ENCODE peak calls at places on chromosomes 7 and 10, in seven cellular contexts. One of them, this sample, is unnamed.
A peak's percentile ranks its signal among the peaks of the same experiment; 100 is the strongest.

GRCh38 chr10:114024876-114025609 is 18.6 kb upstream of the ADRB1 start:
- DNase-seq in thoracic aorta: no peak
- DNase-seq in right cardiac atrium: no peak
- DNase-seq in CD4-positive, CD25-positive, alpha-beta regulatory T cell: no peak
- DNase-seq in lower lobe of right lung: no peak
- DNase-seq in small intestine: peak; percentile 20
- DNase-seq in CD4-positive, alpha-beta memory T cell: peak; percentile 64
- DNase-seq in this sample: no peak

GRCh38 chr10:554182-554848 is 135.2 kb downstream of the DIP2C start:
- DNase-seq in thoracic aorta: no peak
- DNase-seq in right cardiac atrium: no peak
- DNase-seq in CD4-positive, CD25-positive, alpha-beta regulatory T cell: no peak
- DNase-seq in lower lobe of right lung: no peak
- DNase-seq in small intestine: no peak
- DNase-seq in CD4-positive, alpha-beta memory T cell: no peak
- DNase-seq in this sample: peak; percentile 25

GRCh38 chr10:16314259-16314658 is 122.6 kb upstream of the PTER start:
- DNase-seq in thoracic aorta: no peak
- DNase-seq in right cardiac atrium: no peak
- DNase-seq in CD4-positive, CD25-positive, alpha-beta regulatory T cell: no peak
- DNase-seq in lower lobe of right lung: no peak
- DNase-seq in small intestine: peak; percentile 2
- DNase-seq in CD4-positive, alpha-beta memory T cell: no peak
- DNase-seq in this sample: peak; percentile 47

GRCh38 chr10:84177541-84178386 is 4.2 kb downstream of the GPR15LG start:
- DNase-seq in thoracic aorta: no peak
- DNase-seq in right cardiac atrium: peak; percentile 75
- DNase-seq in CD4-positive, CD25-positive, alpha-beta regulatory T cell: no peak
- DNase-seq in lower lobe of right lung: no peak
- DNase-seq in small intestine: peak; percentile 27
- DNase-seq in CD4-positive, alpha-beta memory T cell: peak; percentile 68
- DNase-seq in this sample: peak; percentile 49

GRCh38 chr10:89042547-89042946 is 51.9 kb downstream of the FAS start:
- DNase-seq in thoracic aorta: no peak
- DNase-seq in right cardiac atrium: no peak
- DNase-seq in CD4-positive, CD25-positive, alpha-beta regulatory T cell: no peak
- DNase-seq in lower lobe of right lung: no peak
- DNase-seq in small intestine: peak; percentile 68
- DNase-seq in CD4-positive, alpha-beta memory T cell: no peak
- DNase-seq in this sample: no peak

GRCh38 chr7:35700865-35701264 is 5.9 kb upstream of the HERPUD2 start:
- DNase-seq in thoracic aorta: no peak
- DNase-seq in right cardiac atrium: no peak
- DNase-seq in CD4-positive, CD25-positive, alpha-beta regulatory T cell: no peak
- DNase-seq in lower lobe of right lung: no peak
- DNase-seq in small intestine: no peak
- DNase-seq in CD4-positive, alpha-beta memory T cell: no peak
- DNase-seq in this sample: no peak

GRCh38 chr7:117219485-117219884 is 103.4 kb downstream of the WNT2 start:
- DNase-seq in thoracic aorta: no peak
- DNase-seq in right cardiac atrium: no peak
- DNase-seq in CD4-positive, CD25-positive, alpha-beta regulatory T cell: no peak
- DNase-seq in lower lobe of right lung: no peak
- DNase-seq in small intestine: no peak
- DNase-seq in CD4-positive, alpha-beta memory T cell: no peak
- DNase-seq in this sample: no peak

GRCh38 chr7:144824360-144824759 is 11.5 kb downstream of the TPK1 start:
- DNase-seq in thoracic aorta: no peak
- DNase-seq in right cardiac atrium: no peak
- DNase-seq in CD4-positive, CD25-positive, alpha-beta regulatory T cell: no peak
- DNase-seq in lower lobe of right lung: no peak
- DNase-seq in small intestine: no peak
- DNase-seq in CD4-positive, alpha-beta memory T cell: no peak
- DNase-seq in this sample: no peak

GRCh38 chr10:101397140-101397539 is 43.2 kb downstream of the BTRC start:
- DNase-seq in thoracic aorta: peak; percentile 13
- DNase-seq in right cardiac atrium: no peak
- DNase-seq in CD4-positive, CD25-positive, alpha-beta regulatory T cell: peak; percentile 11
- DNase-seq in lower lobe of right lung: no peak
- DNase-seq in small intestine: peak; percentile 10
- DNase-seq in CD4-positive, alpha-beta memory T cell: peak; percentile 78
- DNase-seq in this sample: no peak

GRCh38 chr10:99966306-99966705 is 43.4 kb downstream of the DNMBP start:
- DNase-seq in thoracic aorta: no peak
- DNase-seq in right cardiac atrium: no peak
- DNase-seq in CD4-positive, CD25-positive, alpha-beta regulatory T cell: no peak
- DNase-seq in lower lobe of right lung: no peak
- DNase-seq in small intestine: peak; percentile 74
- DNase-seq in CD4-positive, alpha-beta memory T cell: no peak
- DNase-seq in this sample: no peak

GRCh38 chr7:127675716-127676115 is 23.7 kb downstream of the SND1 start:
- DNase-seq in thoracic aorta: no peak
- DNase-seq in right cardiac atrium: no peak
- DNase-seq in CD4-positive, CD25-positive, alpha-beta regulatory T cell: no peak
- DNase-seq in lower lobe of right lung: no peak
- DNase-seq in small intestine: no peak
- DNase-seq in CD4-positive, alpha-beta memory T cell: no peak
- DNase-seq in this sample: no peak

GRCh38 chr10:65358565-65358964 is 1567.3 kb upstream of the LRRTM3 start:
- DNase-seq in thoracic aorta: no peak
- DNase-seq in right cardiac atrium: no peak
- DNase-seq in CD4-positive, CD25-positive, alpha-beta regulatory T cell: no peak
- DNase-seq in lower lobe of right lung: no peak
- DNase-seq in small intestine: no peak
- DNase-seq in CD4-positive, alpha-beta memory T cell: no peak
- DNase-seq in this sample: peak; percentile 69

GRCh38 chr10:52668024-52668423 is 104.6 kb downstream of the MBL2 start:
- DNase-seq in thoracic aorta: no peak
- DNase-seq in right cardiac atrium: no peak
- DNase-seq in CD4-positive, CD25-positive, alpha-beta regulatory T cell: no peak
- DNase-seq in lower lobe of right lung: no peak
- DNase-seq in small intestine: no peak
- DNase-seq in CD4-positive, alpha-beta memory T cell: no peak
- DNase-seq in this sample: no peak

GRCh38 chr10:72738476-72738875 is 46.5 kb downstream of the MCU start:
- DNase-seq in thoracic aorta: no peak
- DNase-seq in right cardiac atrium: no peak
- DNase-seq in CD4-positive, CD25-positive, alpha-beta regulatory T cell: no peak
- DNase-seq in lower lobe of right lung: no peak
- DNase-seq in small intestine: peak; percentile 56
- DNase-seq in CD4-positive, alpha-beta memory T cell: no peak
- DNase-seq in this sample: no peak

GRCh38 chr10:72733989-72734388 is 42.0 kb downstream of the MCU start:
- DNase-seq in thoracic aorta: no peak
- DNase-seq in right cardiac atrium: no peak
- DNase-seq in CD4-positive, CD25-positive, alpha-beta regulatory T cell: no peak
- DNase-seq in lower lobe of right lung: no peak
- DNase-seq in small intestine: no peak
- DNase-seq in CD4-positive, alpha-beta memory T cell: no peak
- DNase-seq in this sample: no peak

GRCh38 chr10:72735288-72735926 is 43.5 kb downstream of the MCU start:
- DNase-seq in thoracic aorta: no peak
- DNase-seq in right cardiac atrium: no peak
- DNase-seq in CD4-positive, CD25-positive, alpha-beta regulatory T cell: no peak
- DNase-seq in lower lobe of right lung: no peak
- DNase-seq in small intestine: no peak
- DNase-seq in CD4-positive, alpha-beta memory T cell: no peak
- DNase-seq in this sample: no peak

GRCh38 chr10:72736881-72737280 is 44.9 kb downstream of the MCU start:
- DNase-seq in thoracic aorta: no peak
- DNase-seq in right cardiac atrium: no peak
- DNase-seq in CD4-positive, CD25-positive, alpha-beta regulatory T cell: no peak
- DNase-seq in lower lobe of right lung: no peak
- DNase-seq in small intestine: no peak
- DNase-seq in CD4-positive, alpha-beta memory T cell: no peak
- DNase-seq in this sample: no peak

DNA sequence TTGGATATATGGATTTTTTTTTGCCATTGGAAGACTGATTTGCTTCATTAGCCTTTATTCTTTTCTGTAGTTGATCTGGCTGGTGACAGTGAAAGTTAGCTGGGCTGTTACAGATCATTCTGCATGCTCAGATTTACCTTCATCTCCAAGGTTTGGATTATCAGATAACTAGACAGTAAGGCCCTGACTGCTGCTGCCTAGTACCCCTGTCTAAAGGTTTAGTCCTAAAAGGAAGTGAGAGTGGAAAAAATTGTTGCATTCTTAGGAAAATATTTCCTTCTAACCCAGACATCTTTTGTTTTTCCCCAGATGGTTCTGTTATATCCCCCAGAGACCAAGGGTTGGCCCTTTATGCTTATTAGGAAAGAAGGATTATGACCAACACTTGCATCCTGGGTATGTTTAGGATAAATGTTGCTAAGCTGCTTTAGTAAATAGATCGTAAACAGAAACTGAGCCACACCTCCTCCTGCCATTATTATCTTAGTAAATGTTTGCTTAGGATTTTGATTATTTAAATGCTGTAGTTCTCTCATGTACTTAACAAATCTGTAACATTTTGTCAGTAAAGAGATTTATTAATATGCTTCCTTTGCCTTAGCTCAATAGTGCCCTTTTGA is 44.3 kb downstream of the MCU start:
- DNase-seq in thoracic aorta: no peak
- DNase-seq in right cardiac atrium: no peak
- DNase-seq in CD4-positive, CD25-positive, alpha-beta regulatory T cell: no peak
- DNase-seq in lower lobe of right lung: no peak
- DNase-seq in small intestine: peak; percentile 63
- DNase-seq in CD4-positive, alpha-beta memory T cell: no peak
- DNase-seq in this sample: no peak
- H3K27ac ChIP-seq in thoracic aorta: peak overlapping the region; percentile 79
- H3K27ac ChIP-seq in right cardiac atrium: peak overlapping the region; percentile 68
- H3K27ac ChIP-seq in CD4-positive, CD25-positive, alpha-beta regulatory T cell: no peak overlapping the region
- H3K27ac ChIP-seq in lower lobe of right lung: peak overlapping the region; percentile 71
- H3K27ac ChIP-seq in small intestine: peak overlapping the region; percentile 76
- H3K27ac ChIP-seq in CD4-positive, alpha-beta memory T cell: no peak overlapping the region
- H3K27ac ChIP-seq in this sample: no peak overlapping the region

GRCh38 chr7:16795624-16796023 is 9.2 kb downstream of the AGR2 start:
- DNase-seq in thoracic aorta: no peak
- DNase-seq in right cardiac atrium: no peak
- DNase-seq in CD4-positive, CD25-positive, alpha-beta regulatory T cell: no peak
- DNase-seq in lower lobe of right lung: no peak
- DNase-seq in small intestine: no peak
- DNase-seq in CD4-positive, alpha-beta memory T cell: no peak
- DNase-seq in this sample: no peak

GRCh38 chr7:16801111-16801542 is 3.7 kb downstream of the AGR2 start:
- DNase-seq in thoracic aorta: no peak
- DNase-seq in right cardiac atrium: no peak
- DNase-seq in CD4-positive, CD25-positive, alpha-beta regulatory T cell: no peak
- DNase-seq in lower lobe of right lung: no peak
- DNase-seq in small intestine: peak; percentile 91
- DNase-seq in CD4-positive, alpha-beta memory T cell: no peak
- DNase-seq in this sample: no peak

GRCh38 chr7:16804674-16805439 is at the start of gene AGR2:
- DNase-seq in thoracic aorta: no peak
- DNase-seq in right cardiac atrium: no peak
- DNase-seq in CD4-positive, CD25-positive, alpha-beta regulatory T cell: no peak
- DNase-seq in lower lobe of right lung: peak; percentile 69
- DNase-seq in small intestine: peak; percentile 87
- DNase-seq in CD4-positive, alpha-beta memory T cell: no peak
- DNase-seq in this sample: no peak

GRCh38 chr7:16803881-16804673 is 722 bp downstream of the AGR2 start:
- DNase-seq in thoracic aorta: no peak
- DNase-seq in right cardiac atrium: no peak
- DNase-seq in CD4-positive, CD25-positive, alpha-beta regulatory T cell: no peak
- DNase-seq in lower lobe of right lung: no peak
- DNase-seq in small intestine: peak; percentile 82
- DNase-seq in CD4-positive, alpha-beta memory T cell: no peak
- DNase-seq in this sample: no peak

DNA sequence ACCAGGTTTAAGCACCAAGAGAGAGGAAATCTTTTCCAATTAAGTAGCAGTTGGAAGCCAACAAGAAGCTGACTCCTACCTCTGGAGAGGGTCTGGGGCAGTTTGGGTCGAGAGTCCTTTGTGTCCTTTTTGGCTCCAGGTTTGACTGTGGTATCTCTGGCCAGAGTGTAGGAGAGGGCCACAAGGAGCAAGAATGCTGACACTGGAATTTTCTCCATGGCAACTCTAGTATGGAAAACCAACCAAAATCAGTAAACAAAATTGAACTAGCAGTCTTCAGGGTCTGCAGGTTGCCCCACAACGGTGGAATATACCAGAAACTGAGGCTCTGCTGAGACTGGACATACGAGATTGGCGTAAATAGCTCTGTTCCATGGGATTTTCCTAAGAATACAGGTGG is 3.2 kb downstream of the AGR2 start:
- DNase-seq in thoracic aorta: no peak
- DNase-seq in right cardiac atrium: no peak
- DNase-seq in CD4-positive, CD25-positive, alpha-beta regulatory T cell: no peak
- DNase-seq in lower lobe of right lung: no peak
- DNase-seq in small intestine: no peak
- DNase-seq in CD4-positive, alpha-beta memory T cell: no peak
- DNase-seq in this sample: no peak
- H3K27ac ChIP-seq in thoracic aorta: no peak overlapping the region
- H3K27ac ChIP-seq in right cardiac atrium: no peak overlapping the region
- H3K27ac ChIP-seq in CD4-positive, CD25-positive, alpha-beta regulatory T cell: no peak overlapping the region
- H3K27ac ChIP-seq in lower lobe of right lung: no peak overlapping the region
- H3K27ac ChIP-seq in small intestine: no peak overlapping the region
- H3K27ac ChIP-seq in CD4-positive, alpha-beta memory T cell: no peak overlapping the region
- H3K27ac ChIP-seq in this sample: no peak overlapping the region

GRCh38 chr10:15189133-15189881 is 20.8 kb upstream of the NMT2 start:
- DNase-seq in thoracic aorta: no peak
- DNase-seq in right cardiac atrium: no peak
- DNase-seq in CD4-positive, CD25-positive, alpha-beta regulatory T cell: no peak
- DNase-seq in lower lobe of right lung: no peak
- DNase-seq in small intestine: no peak
- DNase-seq in CD4-positive, alpha-beta memory T cell: no peak
- DNase-seq in this sample: no peak

GRCh38 chr10:15182541-15183207 is 14.2 kb upstream of the NMT2 start:
- DNase-seq in thoracic aorta: no peak
- DNase-seq in right cardiac atrium: no peak
- DNase-seq in CD4-positive, CD25-positive, alpha-beta regulatory T cell: no peak
- DNase-seq in lower lobe of right lung: no peak
- DNase-seq in small intestine: no peak
- DNase-seq in CD4-positive, alpha-beta memory T cell: no peak
- DNase-seq in this sample: no peak

GRCh38 chr10:15183689-15184481 is 15.4 kb upstream of the NMT2 start:
- DNase-seq in thoracic aorta: no peak
- DNase-seq in right cardiac atrium: no peak
- DNase-seq in CD4-positive, CD25-positive, alpha-beta regulatory T cell: no peak
- DNase-seq in lower lobe of right lung: no peak
- DNase-seq in small intestine: no peak
- DNase-seq in CD4-positive, alpha-beta memory T cell: no peak
- DNase-seq in this sample: no peak

GRCh38 chr10:15188629-15189028 is 20.1 kb upstream of the NMT2 start:
- DNase-seq in thoracic aorta: no peak
- DNase-seq in right cardiac atrium: no peak
- DNase-seq in CD4-positive, CD25-positive, alpha-beta regulatory T cell: no peak
- DNase-seq in lower lobe of right lung: no peak
- DNase-seq in small intestine: no peak
- DNase-seq in CD4-positive, alpha-beta memory T cell: no peak
- DNase-seq in this sample: no peak
- H3K27ac ChIP-seq in thoracic aorta: no peak overlapping the region
- H3K27ac ChIP-seq in right cardiac atrium: no peak overlapping the region
- H3K27ac ChIP-seq in CD4-positive, CD25-positive, alpha-beta regulatory T cell: no peak overlapping the region
- H3K27ac ChIP-seq in lower lobe of right lung: no peak overlapping the region
- H3K27ac ChIP-seq in small intestine: no peak overlapping the region
- H3K27ac ChIP-seq in CD4-positive, alpha-beta memory T cell: no peak overlapping the region
- H3K27ac ChIP-seq in this sample: no peak overlapping the region

DNA sequence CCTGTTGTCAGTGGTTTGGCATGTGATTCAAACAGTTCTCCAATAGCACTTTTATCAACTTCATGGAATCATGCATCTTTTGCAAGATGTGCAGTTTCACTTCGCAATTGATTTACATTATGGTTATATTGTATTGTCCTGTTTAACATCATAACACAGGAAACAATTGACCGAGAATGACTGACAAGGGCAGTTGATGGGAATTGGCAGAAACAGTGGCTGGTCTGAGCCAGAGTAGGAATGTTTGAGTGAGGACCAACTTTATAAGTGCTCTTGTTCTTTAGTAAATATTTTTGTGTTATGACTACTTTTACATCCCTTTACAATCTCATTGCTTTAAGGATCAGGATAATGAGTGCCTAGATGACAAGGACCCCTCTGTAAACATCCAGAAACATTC is 2.2 kb downstream of the KLHL7 start:
- DNase-seq in thoracic aorta: no peak
- DNase-seq in right cardiac atrium: no peak
- DNase-seq in CD4-positive, CD25-positive, alpha-beta regulatory T cell: no peak
- DNase-seq in lower lobe of right lung: no peak
- DNase-seq in small intestine: no peak
- DNase-seq in CD4-positive, alpha-beta memory T cell: no peak
- DNase-seq in this sample: no peak
- H3K27ac ChIP-seq in thoracic aorta: no peak overlapping the region
- H3K27ac ChIP-seq in right cardiac atrium: no peak overlapping the region
- H3K27ac ChIP-seq in CD4-positive, CD25-positive, alpha-beta regulatory T cell: no peak overlapping the region
- H3K27ac ChIP-seq in lower lobe of right lung: no peak overlapping the region
- H3K27ac ChIP-seq in small intestine: no peak overlapping the region
- H3K27ac ChIP-seq in CD4-positive, alpha-beta memory T cell: no peak overlapping the region
- H3K27ac ChIP-seq in this sample: no peak overlapping the region

This sample was measured in endodermal cell.